ENCODE peak calls at places on chromosomes 6 and 20, in ten cellular contexts. V, C, T, U, H, N, A, P, F and I are unnamed samples.

GRCh38 chr6:37624121-37624520 is 73.6 kb downstream of the MDGA1 start:
- DNase-seq in V (no peak), C (no peak), T (peak; percentile 33), U (no peak), H (no peak), N (no peak), A (no peak), P (no peak), F (no peak), I (no peak)

GRCh38 chr6:25202505-25202904 is 76.7 kb upstream of the CARMIL1 start:
- DNase-seq in V (no peak), C (no peak), T (peak; percentile 31), U (no peak), H (no peak), N (no peak), A (no peak), P (no peak), F (no peak), I (no peak)

GRCh38 chr6:89268776-89269175 is 46.3 kb downstream of the GABRR2 start:
- DNase-seq in V (no peak), C (no peak), T (peak; percentile 25), U (no peak), H (no peak), N (no peak), A (no peak), P (no peak), F (no peak), I (no peak)

GRCh38 chr6:79570129-79570801 is 33.0 kb upstream of the LCA5 start:
- DNase-seq in V (no peak), C (no peak), T (peak; percentile 20), U (no peak), H (no peak), N (no peak), A (no peak), P (no peak), F (no peak), I (no peak)

GRCh38 chr6:87534377-87535047 is 55.3 kb downstream of the RARS2 start:
- DNase-seq in V (no peak), C (no peak), T (no peak), U (no peak), H (no peak), N (no peak), A (no peak), P (no peak), F (no peak), I (no peak)

GRCh38 chr6:11785449-11785951 is 6.9 kb upstream of the ADTRP start:
- DNase-seq in V (no peak), C (no peak), T (no peak), U (no peak), H (no peak), N (no peak), A (no peak), P (no peak), F (peak; percentile 73), I (no peak)

GRCh38 chr6:133503330-133503729 is 262.2 kb downstream of the EYA4 start:
- DNase-seq in V (no peak), C (no peak), T (no peak), U (no peak), H (no peak), N (no peak), A (no peak), P (no peak), F (no peak), I (no peak)

GRCh38 chr6:157107915-157108651 is 215.2 kb downstream of the TMEM242 start:
- DNase-seq in V (no peak), C (peak; percentile 54), T (peak; percentile 96), U (no peak), H (no peak), N (no peak), A (no peak), P (peak; percentile 44), F (no peak), I (no peak)

GRCh38 chr6:138007014-138007472 is 100.2 kb downstream of the PERP start:
- DNase-seq in V (no peak), C (no peak), T (peak; percentile 47), U (peak; percentile 1), H (no peak), N (no peak), A (no peak), P (peak; percentile 48), F (no peak), I (no peak)

GRCh38 chr20:63215101-63216040 is 560 bp downstream of the YTHDF1 start:
- DNase-seq in V (no peak), C (no peak), T (peak; percentile 83), U (no peak), H (no peak), N (no peak), A (no peak), P (peak; percentile 82), F (no peak), I (peak; percentile 37)

GRCh38 chr6:29375191-29375590 is at the start of gene OR12D3:
- DNase-seq in V (no peak), C (no peak), T (no peak), U (no peak), H (no peak), N (no peak), A (no peak), P (no peak), F (no peak), I (no peak)